ENCODE peak calls at places on chromosomes 6 and 20, in nine cellular contexts. U, I, W, K, J, V, F, N and G are unnamed samples.

GRCh38 chr6:26056583-26057350 is 30.5 kb upstream of the HFE start:
- DNase-seq in U (no peak), I (no peak), W (no peak), K (no peak), J (no peak), V (no peak), F (no peak), N (no peak), G (no peak)

GRCh38 chr20:55472704-55473103 is 532.6 kb downstream of the CBLN4 start:
- DNase-seq in U (no peak), I (no peak), W (no peak), K (no peak), J (no peak), V (no peak), F (no peak), N (no peak), G (no peak)

GRCh38 chr6:4804095-4804494 is 27.9 kb downstream of the CDYL start:
- DNase-seq in U (no peak), I (peak), W (no peak), K (no peak), J (no peak), V (no peak), F (no peak), N (no peak), G (no peak)

GRCh38 chr6:112234596-112234995 is 19.8 kb downstream of the LAMA4 start:
- DNase-seq in U (no peak), I (no peak), W (no peak), K (no peak), J (no peak), V (no peak), F (no peak), N (no peak), G (no peak)

GRCh38 chr6:54525731-54526130 is 217.5 kb downstream of the TINAG start:
- DNase-seq in U (no peak), I (peak), W (no peak), K (no peak), J (no peak), V (no peak), F (no peak), N (no peak), G (no peak)

GRCh38 chr20:37229300-37229699 is 32.3 kb downstream of the GHRH start:
- DNase-seq in U (no peak), I (no peak), W (no peak), K (no peak), J (no peak), V (no peak), F (no peak), N (no peak), G (no peak)

GRCh38 chr6:25942561-25943147 is 12.2 kb upstream of the SLC17A2 start:
- DNase-seq in U (no peak), I (no peak), W (no peak), K (no peak), J (no peak), V (no peak), F (no peak), N (no peak), G (no peak)

GRCh38 chr20:22333885-22334545 is 250.4 kb downstream of the FOXA2 start:
- DNase-seq in U (peak), I (peak), W (peak), K (peak), J (peak), V (peak), F (peak), N (peak), G (peak)

GRCh38 chr20:62946918-62947317 is 5.6 kb upstream of the SLC17A9 start:
- DNase-seq in U (no peak), I (no peak), W (peak), K (no peak), J (no peak), V (no peak), F (no peak), N (peak), G (no peak)

GRCh38 chr6:11653028-11653583 is 115.6 kb downstream of the TMEM170B start:
- DNase-seq in U (no peak), I (peak), W (no peak), K (peak), J (no peak), V (peak), F (no peak), N (peak), G (no peak)

GRCh38 chr6:3579652-3580051 is 122.8 kb upstream of the SLC22A23 start:
- DNase-seq in U (no peak), I (no peak), W (no peak), K (no peak), J (no peak), V (no peak), F (no peak), N (no peak), G (no peak)

GRCh38 chr6:17842934-17843821 is 136.5 kb upstream of the NUP153 start:
- DNase-seq in U (no peak), I (no peak), W (no peak), K (no peak), J (no peak), V (no peak), F (no peak), N (no peak), G (no peak)

GRCh38 chr6:139308936-139309603 is 17.3 kb upstream of the TXLNB start:
- DNase-seq in U (no peak), I (no peak), W (peak), K (peak), J (no peak), V (no peak), F (peak), N (peak), G (no peak)

GRCh38 chr6:84441456-84441855 is 214.0 kb upstream of the CEP162 start:
- DNase-seq in U (no peak), I (no peak), W (no peak), K (no peak), J (no peak), V (no peak), F (no peak), N (no peak), G (no peak)

GRCh38 chr6:15249371-15250019 is 3.6 kb downstream of the JARID2 start:
- DNase-seq in U (no peak), I (no peak), W (no peak), K (no peak), J (no peak), V (no peak), F (no peak), N (no peak), G (no peak)

GRCh38 chr20:21507275-21508229 is 6.3 kb downstream of the NKX2-2 start:
- DNase-seq in U (no peak), I (no peak), W (no peak), K (no peak), J (no peak), V (no peak), F (no peak), N (no peak), G (no peak)

GRCh38 chr6:34202329-34203201 is 34.1 kb upstream of the HMGA1 start:
- DNase-seq in U (no peak), I (no peak), W (no peak), K (no peak), J (no peak), V (no peak), F (no peak), N (no peak), G (no peak)

GRCh38 chr6:156398371-156398770 is 378.8 kb upstream of the ARID1B start:
- DNase-seq in U (no peak), I (no peak), W (no peak), K (no peak), J (no peak), V (no peak), F (no peak), N (no peak), G (no peak)

GRCh38 chr20:50659975-50660670 is 31.2 kb downstream of the RIPOR3 start:
- DNase-seq in U (no peak), I (no peak), W (no peak), K (peak), J (no peak), V (no peak), F (no peak), N (no peak), G (no peak)

GRCh38 chr6:84953401-84953800 is 189.0 kb upstream of the TBX18 start:
- DNase-seq in U (no peak), I (no peak), W (no peak), K (no peak), J (no peak), V (no peak), F (no peak), N (no peak), G (no peak)

GRCh38 chr6:45882671-45883070 is 133.0 kb downstream of the CLIC5 start:
- DNase-seq in U (no peak), I (no peak), W (no peak), K (no peak), J (no peak), V (no peak), F (no peak), N (no peak), G (no peak)

GRCh38 chr20:4095639-4096038 is 80.3 kb upstream of the RNF24 start:
- DNase-seq in U (no peak), I (no peak), W (no peak), K (no peak), J (no peak), V (no peak), F (no peak), N (no peak), G (no peak)

GRCh38 chr20:4091332-4092135 is 76.2 kb upstream of the RNF24 start:
- DNase-seq in U (peak), I (no peak), W (peak), K (peak), J (peak), V (peak), F (peak), N (peak), G (peak)

GRCh38 chr20:4088766-4089165 is 73.4 kb upstream of the RNF24 start:
- DNase-seq in U (no peak), I (no peak), W (no peak), K (no peak), J (no peak), V (no peak), F (no peak), N (no peak), G (no peak)

GRCh38 chr20:4090756-4091331 is 75.5 kb upstream of the RNF24 start:
- DNase-seq in U (no peak), I (no peak), W (peak), K (no peak), J (no peak), V (no peak), F (no peak), N (no peak), G (no peak)

DNA sequence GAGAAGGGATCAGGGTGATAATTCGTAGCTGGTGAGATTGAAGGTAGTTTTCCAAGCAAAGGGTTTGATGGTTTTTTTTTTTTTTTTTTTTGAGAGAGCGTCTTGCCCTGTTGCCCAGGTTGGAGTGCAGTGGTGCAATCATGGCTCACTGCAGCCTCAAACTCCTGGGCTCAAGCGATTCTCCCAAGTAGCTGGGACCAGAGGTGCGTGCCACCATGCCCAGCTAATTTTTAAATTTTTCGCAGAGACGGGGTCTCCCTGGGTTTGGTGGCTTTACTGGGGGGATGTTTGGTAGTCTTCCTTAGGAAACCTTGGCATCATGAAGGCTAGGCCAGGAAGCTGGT is 76.8 kb upstream of the RNF24 start:
- DNase-seq in U (no peak), I (no peak), W (no peak), K (no peak), J (no peak), V (no peak), F (no peak), N (no peak), G (no peak)
- TF ChIP-seq CTCF in U (no peak), I (no peak), W (no peak), K (no peak), J (no peak), V (peak), F (no peak), N (no peak), G (no peak)

GRCh38 chr20:1467082-1467354 is 369 bp upstream of the NSFL1C start:
- DNase-seq in U (no peak), I (no peak), W (no peak), K (no peak), J (no peak), V (no peak), F (no peak), N (no peak), G (no peak)
- TF ChIP-seq CTCF in U (no peak), I (no peak), W (no peak), K (no peak), J (peak), V (no peak), F (no peak), N (no peak), G (no peak)

GRCh38 chr20:17616480-17617211 is 46.8 kb downstream of the DSTN start:
- DNase-seq in U (no peak), I (no peak), W (peak), K (no peak), J (no peak), V (no peak), F (peak), N (no peak), G (peak)

GRCh38 chr20:17619351-17620093 is 49.6 kb downstream of the DSTN start:
- DNase-seq in U (no peak), I (no peak), W (peak), K (no peak), J (peak), V (no peak), F (no peak), N (no peak), G (peak)

GRCh38 chr20:17618673-17619013 is 48.8 kb downstream of the DSTN start:
- DNase-seq in U (no peak), I (no peak), W (no peak), K (no peak), J (no peak), V (no peak), F (no peak), N (no peak), G (no peak)

GRCh38 chr20:17617212-17617867 is 47.5 kb downstream of the DSTN start:
- DNase-seq in U (peak), I (peak), W (peak), K (peak), J (peak), V (peak), F (peak), N (no peak), G (peak)

DNA sequence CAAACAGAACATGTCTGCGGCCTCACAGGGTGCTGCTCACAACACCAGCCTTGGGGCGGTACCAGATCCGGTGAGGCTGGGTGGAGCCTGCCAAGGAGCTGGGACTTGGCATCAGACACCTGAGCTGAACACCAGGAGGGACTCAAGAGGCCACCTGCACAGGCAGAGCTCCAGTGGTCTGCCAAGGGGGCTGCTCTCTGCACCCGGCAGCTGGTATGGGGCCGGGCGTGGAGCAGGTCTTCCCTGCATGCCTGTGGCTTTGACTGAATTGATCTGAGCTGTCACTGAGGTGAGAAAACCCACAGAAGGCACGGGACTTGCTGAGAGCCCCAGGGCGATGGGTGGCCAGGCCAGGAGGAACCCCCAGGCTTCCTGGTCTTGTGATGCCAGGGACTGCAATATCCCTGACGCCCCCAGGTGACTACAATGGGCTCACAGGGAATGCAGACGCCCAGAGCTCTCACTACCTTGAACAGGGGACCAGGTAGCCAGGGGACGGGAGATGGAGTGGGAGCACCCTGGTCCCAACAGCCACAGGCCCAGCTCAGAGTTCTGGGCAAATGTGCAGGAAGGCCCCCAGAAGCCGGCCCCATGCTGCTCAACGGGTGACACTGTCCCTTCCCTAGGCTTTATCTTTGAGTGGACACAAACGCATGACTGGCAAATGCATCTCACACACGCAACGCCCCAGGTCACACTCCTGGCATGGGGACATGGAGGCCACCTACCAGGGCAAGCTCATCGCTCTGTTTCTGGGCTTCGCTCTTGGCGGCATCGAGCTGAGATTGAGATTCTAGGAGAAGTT is 48.2 kb downstream of the DSTN start:
- DNase-seq in U (no peak), I (no peak), W (peak), K (peak), J (peak), V (no peak), F (no peak), N (no peak), G (peak)
- TF ChIP-seq CTCF in U (no peak), I (no peak), W (no peak), K (no peak), J (peak), V (peak), F (no peak), N (no peak), G (no peak)

DNA sequence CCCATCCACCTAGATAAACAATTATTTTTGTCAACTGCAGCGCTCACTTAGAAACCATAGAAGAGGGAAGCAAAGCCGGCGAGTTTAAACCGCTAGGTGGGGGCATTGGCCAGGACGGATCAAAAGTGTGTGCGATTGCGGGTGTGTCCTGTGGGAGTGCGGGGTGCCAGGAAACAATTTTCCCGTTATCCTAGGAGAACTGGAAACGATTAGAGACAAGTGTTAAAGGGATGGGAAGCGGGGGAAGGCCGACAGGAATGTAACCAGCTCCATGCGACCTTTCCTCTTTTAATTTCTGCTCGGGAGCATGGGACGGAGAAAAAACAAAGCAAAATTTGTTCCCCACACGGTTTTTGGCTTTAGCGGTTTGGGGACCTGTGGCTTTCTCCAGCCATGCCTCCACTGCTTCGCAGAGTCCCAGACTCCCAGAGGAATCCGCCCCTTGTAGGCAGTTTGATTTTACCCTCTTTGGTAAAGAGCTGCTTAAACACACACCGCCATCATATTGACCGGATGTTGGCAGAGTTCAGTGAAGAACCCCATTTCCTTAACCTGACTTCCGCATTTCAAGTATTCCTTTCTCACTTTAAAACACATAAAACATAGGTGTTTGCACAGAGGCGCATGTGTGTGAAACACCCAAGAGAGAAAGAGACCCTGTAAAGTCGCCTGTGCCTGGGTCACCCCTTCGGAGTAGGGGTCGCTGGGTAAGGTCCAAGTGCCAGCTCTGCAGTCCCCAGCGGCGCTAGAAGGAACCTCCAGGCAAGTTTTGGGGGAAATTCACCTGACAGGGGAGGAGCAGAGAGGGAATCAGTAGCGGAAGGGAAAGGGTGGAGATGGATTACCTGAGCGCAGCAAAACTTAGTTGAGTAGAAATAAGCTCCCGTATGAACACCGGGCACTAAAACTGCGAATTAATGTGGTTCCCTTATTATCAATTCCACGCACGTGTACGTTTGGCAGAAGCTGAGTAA is 3.1 kb upstream of the HTR1B start:
- DNase-seq in U (peak), I (peak), W (peak), K (no peak), J (peak), V (no peak), F (no peak), N (no peak), G (no peak)
- TF ChIP-seq CTCF in U (peak), I (peak), W (no peak), K (peak), J (peak), V (no peak), F (no peak), N (peak), G (no peak)

GRCh38 chr6:87586371-87587077 is 3.3 kb downstream of the RARS2 start:
- DNase-seq in U (no peak), I (no peak), W (no peak), K (no peak), J (no peak), V (no peak), F (no peak), N (no peak), G (no peak)
- TF ChIP-seq CTCF in U (no peak), I (no peak), W (no peak), K (no peak), J (no peak), V (no peak), F (no peak), N (no peak), G (no peak)